ENCODE peak calls at places on chromosomes 3 and 15, in eight cellular contexts. A is astrocyte of the spinal cord, Z is WERI-Rb-1, Y is brain microvascular endothelial cell, I is left ventricle myocardium inferior, F is fibroblast of lung, L is H1, C is OCI-LY7. Q is an unnamed sample.

GRCh38 chr3:184685646-184686045 is 26.2 kb downstream of the MAGEF1 start:
- DNase-seq in I (no peak), Z (peak), F (no peak), Y (no peak), C (no peak), A (no peak), L (peak), Q (no peak)

GRCh38 chr3:40247714-40248113 is 61.8 kb upstream of the EIF1B start:
- DNase-seq in A (no peak), C (no peak), L (no peak), Y (no peak), F (no peak), I (no peak), Z (no peak), Q (no peak)

GRCh38 chr3:58586776-58587192 is 9.6 kb upstream of the FAM107A start:
- DNase-seq in F (no peak), Y (no peak), Z (no peak), I (no peak), A (no peak), L (no peak), C (no peak), Q (no peak)

GRCh38 chr3:72625616-72626337 is 222.5 kb downstream of the SHQ1 start:
- DNase-seq in A (no peak), Z (no peak), Y (no peak), C (no peak), F (peak), I (no peak), L (no peak), Q (peak)

GRCh38 chr15:82943176-82943575 is 9.3 kb downstream of the HOMER2 start:
- DNase-seq in F (no peak), Y (no peak), I (no peak), C (no peak), A (no peak), Z (no peak), L (no peak), Q (no peak)

GRCh38 chr3:52551118-52551517 is 14.7 kb downstream of the UQCC5 start:
- DNase-seq in L (no peak), A (no peak), Y (no peak), C (no peak), F (no peak), I (no peak), Z (no peak), Q (no peak)

GRCh38 chr15:39265261-39265660 is 315.6 kb upstream of the THBS1 start:
- DNase-seq in C (no peak), Z (no peak), F (no peak), I (no peak), L (no peak), A (no peak), Y (no peak), Q (no peak)

GRCh38 chr3:139916271-139916670 is 18.7 kb upstream of the CLSTN2 start:
- DNase-seq in C (no peak), A (no peak), Y (no peak), F (no peak), L (no peak), Z (no peak), I (no peak), Q (no peak)

GRCh38 chr15:75672646-75673425 is 25.1 kb downstream of the SNX33 start:
- DNase-seq in Y (peak), I (peak), F (peak), Z (peak), C (no peak), A (peak), L (no peak), Q (peak)

GRCh38 chr3:52820741-52821140 is 9.7 kb downstream of the ITIH4 start:
- DNase-seq in L (peak), A (peak), Z (peak), C (peak), I (no peak), F (no peak), Y (no peak), Q (no peak)

GRCh38 chr3:69907554-69907953 is 92.0 kb upstream of the SAMMSON start:
- DNase-seq in C (no peak), F (no peak), Z (no peak), Y (no peak), I (no peak), A (no peak), L (no peak), Q (no peak)

GRCh38 chr15:34122771-34123183 is 20.9 kb downstream of the PGBD4 start:
- DNase-seq in A (peak), L (no peak), C (no peak), Y (peak), F (peak), I (no peak), Z (no peak), Q (peak)

GRCh38 chr3:103906304-103906703 is 1460.4 kb upstream of the ALCAM start:
- DNase-seq in A (no peak), C (no peak), L (no peak), F (no peak), Y (no peak), Z (no peak), I (no peak), Q (no peak)

GRCh38 chr3:19093084-19093483 is 55.2 kb upstream of the KCNH8 start:
- DNase-seq in F (no peak), C (no peak), A (no peak), I (no peak), L (no peak), Z (no peak), Y (no peak), Q (no peak)

GRCh38 chr15:52440414-52440813 is 88.3 kb downstream of the MYO5A start:
- DNase-seq in I (no peak), L (no peak), A (peak), F (no peak), Y (peak), C (no peak), Z (no peak), Q (peak)

GRCh38 chr15:57496946-57497944 is 94.5 kb upstream of the MYZAP start:
- DNase-seq in Z (no peak), A (no peak), F (no peak), I (no peak), L (no peak), Y (no peak), C (no peak), Q (no peak)

GRCh38 chr15:93028632-93029612 is 60.1 kb downstream of the RGMA start:
- DNase-seq in Y (peak), C (no peak), F (peak), A (peak), I (peak), Z (no peak), L (no peak), Q (peak)

GRCh38 chr3:141955163-141955562 is 78.7 kb downstream of the ATP1B3 start:
- DNase-seq in Z (peak), Y (peak), L (no peak), F (no peak), I (no peak), A (peak), C (no peak), Q (no peak)

GRCh38 chr3:59043391-59043790 is 6.4 kb downstream of the CFAP20DC start:
- DNase-seq in C (no peak), F (no peak), L (no peak), Z (no peak), A (no peak), Y (no peak), I (no peak), Q (no peak)

GRCh38 chr15:67998599-67999122 is 55.5 kb upstream of the PIAS1 start:
- DNase-seq in L (no peak), Y (peak), I (no peak), C (no peak), A (peak), F (peak), Z (no peak), Q (peak)

GRCh38 chr3:8621872-8622271 is 22.7 kb downstream of the SSUH2 start:
- DNase-seq in A (peak), F (peak), I (no peak), Y (peak), C (no peak), Z (no peak), L (no peak), Q (peak)

GRCh38 chr15:74399511-74400312 is 32.3 kb upstream of the CYP11A1 start:
- DNase-seq in Z (no peak), L (no peak), Y (peak), A (peak), I (no peak), C (peak), F (peak), Q (peak)

GRCh38 chr3:152595975-152596832 is 238.7 kb upstream of the P2RY1 start:
- DNase-seq in Z (no peak), C (peak), L (no peak), Y (peak), A (peak), I (no peak), F (peak), Q (peak)

GRCh38 chr3:45635475-45636256 is 41.1 kb downstream of the LIMD1 start:
- DNase-seq in I (no peak), C (no peak), F (peak), A (peak), L (peak), Y (peak), Z (no peak), Q (peak)

GRCh38 chr3:11568503-11569155 is 75.1 kb downstream of the VGLL4 start:
- DNase-seq in Z (no peak), C (no peak), L (no peak), Y (peak), F (peak), A (peak), I (peak), Q (peak)

GRCh38 chr3:196432137-196432879 is at the start of gene UBXN7:
- DNase-seq in A (peak), Z (peak), C (peak), I (peak), F (peak), L (peak), Y (peak), Q (peak)

GRCh38 chr3:72270072-72270611 is 485.2 kb upstream of the PROK2 start:
- DNase-seq in A (peak), I (peak), L (no peak), Y (peak), Z (no peak), F (peak), C (no peak), Q (peak)

GRCh38 chr15:31251165-31251564 is 75.5 kb upstream of the KLF13 start:
- DNase-seq in I (no peak), C (no peak), Y (no peak), L (no peak), Z (no peak), A (no peak), F (no peak), Q (no peak)

GRCh38 chr3:83224101-83224868 is 1462.8 kb upstream of the GBE1 start:
- DNase-seq in I (no peak), Y (peak), C (no peak), F (peak), L (no peak), A (peak), Z (no peak), Q (peak)

GRCh38 chr15:38650384-38650783 is 85.8 kb upstream of the RASGRP1 start:
- DNase-seq in Y (no peak), A (no peak), F (no peak), C (peak), I (no peak), L (no peak), Z (no peak), Q (no peak)

GRCh38 chr3:111080357-111080937 is 8.8 kb downstream of the NECTIN3 start:
- DNase-seq in Z (no peak), A (peak), Y (no peak), F (peak), L (no peak), C (peak), I (no peak), Q (peak)

GRCh38 chr15:79132361-79132760 is 41.8 kb upstream of the RASGRF1 start:
- DNase-seq in C (no peak), L (no peak), Z (no peak), Y (no peak), I (no peak), A (no peak), F (no peak), Q (no peak)

GRCh38 chr15:68910341-68910740 is 20.0 kb upstream of the SPESP1 start:
- DNase-seq in Z (no peak), A (no peak), Y (no peak), F (no peak), I (no peak), C (no peak), L (no peak), Q (no peak)

GRCh38 chr15:48832648-48833047 is 21.8 kb upstream of the CEP152 start:
- DNase-seq in I (no peak), Y (no peak), L (no peak), C (no peak), F (no peak), Z (no peak), A (no peak), Q (no peak)

GRCh38 chr3:175356899-175357324 is 497.8 kb downstream of the NAALADL2 start:
- DNase-seq in C (no peak), A (peak), L (no peak), F (peak), Y (no peak), I (no peak), Z (no peak), Q (peak)

GRCh38 chr3:149282836-149283235 is 50.6 kb downstream of the TM4SF18 start:
- DNase-seq in I (no peak), C (no peak), F (no peak), A (no peak), Z (no peak), L (no peak), Y (no peak), Q (no peak)

GRCh38 chr3:143612541-143612940 is 235.7 kb downstream of the SLC9A9 start:
- DNase-seq in Y (no peak), F (no peak), A (no peak), C (no peak), L (no peak), I (no peak), Z (no peak), Q (no peak)

GRCh38 chr15:34056921-34057320 is 17.9 kb upstream of the AVEN start:
- DNase-seq in Z (no peak), L (no peak), F (no peak), C (no peak), I (no peak), A (no peak), Y (no peak), Q (no peak)

GRCh38 chr15:66044837-66045236 is 175.5 kb downstream of the RAB11A start:
- DNase-seq in A (no peak), L (no peak), I (no peak), C (no peak), Y (no peak), F (no peak), Z (no peak), Q (no peak)

GRCh38 chr15:66047321-66048024 is 178.2 kb downstream of the RAB11A start:
- DNase-seq in I (no peak), Y (no peak), Z (no peak), C (no peak), L (no peak), A (no peak), F (no peak), Q (no peak)

GRCh38 chr15:66045542-66045941 is 176.3 kb downstream of the RAB11A start:
- DNase-seq in Y (no peak), Z (no peak), L (no peak), A (no peak), F (no peak), I (no peak), C (no peak), Q (no peak)

GRCh38 chr15:66046326-66046725 is 177.0 kb downstream of the RAB11A start:
- DNase-seq in Y (no peak), L (no peak), Z (no peak), I (no peak), A (no peak), C (no peak), F (no peak), Q (no peak)

GRCh38 chr15:66046751-66047150 is 177.5 kb downstream of the RAB11A start:
- DNase-seq in A (no peak), Z (peak), Y (no peak), I (no peak), F (no peak), C (peak), L (no peak), Q (no peak)
- TF ChIP-seq CTCF in A (no peak), Z (peak), Y (no peak), I (no peak), F (no peak), C (peak), L (no peak), Q (no peak)

GRCh38 chr15:41780727-41781126 is 6.4 kb downstream of the MAPKBP1 start:
- DNase-seq in Z (no peak), F (no peak), C (no peak), A (no peak), I (no peak), Y (no peak), L (no peak), Q (no peak)

GRCh38 chr15:41782486-41783271 is 8.4 kb downstream of the MAPKBP1 start:
- DNase-seq in Z (no peak), Y (no peak), L (no peak), A (no peak), I (no peak), C (peak), F (no peak), Q (no peak)

GRCh38 chr15:41779662-41780157 is 5.4 kb downstream of the MAPKBP1 start:
- DNase-seq in A (no peak), C (peak), Z (no peak), L (no peak), F (no peak), I (no peak), Y (no peak), Q (no peak)

GRCh38 chr15:41780266-41780665 is 6.0 kb downstream of the MAPKBP1 start:
- DNase-seq in C (no peak), L (no peak), F (no peak), A (no peak), Z (no peak), Y (no peak), I (no peak), Q (no peak)

GRCh38 chr15:41783272-41783660 is 9.0 kb downstream of the MAPKBP1 start:
- DNase-seq in F (no peak), Z (no peak), L (no peak), Y (no peak), A (no peak), C (no peak), I (no peak), Q (no peak)
- H3K4me3 ChIP-seq in F (no peak), Z (no peak), L (no peak), Y (no peak), A (no peak), C (no peak), I (no peak), Q (no peak)

GRCh38 chr3:30139283-30139682 is 467.1 kb upstream of the TGFBR2 start:
- DNase-seq in A (no peak), C (no peak), I (no peak), L (no peak), Z (no peak), F (no peak), Y (no peak), Q (no peak)

GRCh38 chr3:30131171-30131570 is 475.2 kb upstream of the TGFBR2 start:
- DNase-seq in Z (no peak), C (no peak), I (no peak), F (no peak), A (no peak), L (no peak), Y (no peak), Q (no peak)

GRCh38 chr3:30140356-30140755 is 466.0 kb upstream of the TGFBR2 start:
- DNase-seq in Y (no peak), A (no peak), C (no peak), I (no peak), L (no peak), Z (no peak), F (no peak), Q (peak)

GRCh38 chr3:30130391-30130790 is 476.0 kb upstream of the TGFBR2 start:
- DNase-seq in L (no peak), I (no peak), Z (no peak), F (no peak), C (no peak), A (no peak), Y (no peak), Q (peak)

DNA sequence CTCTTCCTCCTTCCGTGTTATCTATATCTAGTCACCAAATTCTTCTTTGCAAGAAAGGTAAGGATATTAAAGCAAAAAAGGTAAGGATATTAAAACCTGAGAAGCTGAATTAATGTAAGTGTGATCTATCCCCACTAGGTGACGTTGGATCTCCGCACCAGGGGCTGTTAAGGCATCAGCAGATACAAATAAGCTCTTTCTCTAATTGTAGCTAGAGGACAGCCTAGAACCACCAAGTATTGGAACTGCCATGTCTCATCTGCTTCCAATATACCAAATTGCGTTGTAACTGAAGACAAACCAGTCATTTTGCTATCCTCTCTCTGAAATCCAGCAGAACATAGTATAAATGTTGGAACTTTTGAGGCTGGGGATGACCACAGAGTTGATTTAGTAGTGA is 471.2 kb upstream of the TGFBR2 start:
- DNase-seq in C (peak), Z (no peak), Y (no peak), I (peak), F (no peak), L (no peak), A (no peak), Q (no peak)
- TF ChIP-seq CTCF in C (peak), Z (no peak), Y (peak), I (peak), F (no peak), L (peak), A (peak), Q (peak)

DNA sequence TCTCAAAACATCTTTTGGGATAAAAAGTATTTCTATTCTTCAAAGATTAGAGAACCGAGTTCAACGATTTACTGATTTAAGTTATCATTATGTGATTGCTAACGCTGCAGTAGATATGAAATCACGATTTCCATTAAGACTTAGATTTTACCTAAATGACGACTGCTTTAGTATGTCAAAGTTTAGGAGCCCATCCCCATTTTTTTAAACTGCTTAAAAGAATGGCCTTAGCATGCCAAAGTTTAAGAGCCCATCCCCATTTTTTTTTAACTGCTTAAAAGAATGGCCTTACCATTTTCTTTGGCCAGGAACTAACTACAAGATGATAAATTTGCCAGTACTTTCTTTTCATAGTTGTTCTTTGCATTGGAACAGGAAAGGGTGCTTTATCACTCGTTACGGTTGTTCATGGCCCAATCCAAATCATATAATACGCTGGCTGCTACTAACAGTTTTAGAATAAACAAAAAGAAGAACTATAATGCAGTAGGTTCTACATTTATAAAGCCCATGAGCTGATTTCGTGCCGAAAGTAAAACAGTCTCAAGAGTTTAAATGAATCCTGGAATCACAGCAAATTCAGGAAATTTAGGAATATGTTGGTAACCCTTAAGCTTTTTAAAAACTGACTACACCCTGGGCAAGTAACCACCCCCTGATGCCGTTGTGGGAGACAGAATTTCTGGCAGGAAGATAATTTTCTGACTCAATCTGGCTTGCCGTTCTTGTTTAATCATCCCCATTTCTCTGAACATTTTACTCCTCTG is 864 bp upstream of the TSC22D2 start:
- DNase-seq in A (no peak), Z (no peak), F (peak), L (no peak), Y (no peak), C (peak), I (no peak), Q (peak)
- H3K4me3 ChIP-seq in A (peak), Z (peak), F (peak), L (peak), Y (peak), C (peak), I (peak), Q (peak)